ENCODE peak calls at places on chromosomes 4 and X, in eight cellular contexts. D is stomach, B is upper lobe of left lung, T is tibial nerve, S is GM12878, J is A549, N is transverse colon, K is suprapubic skin. O is an unnamed sample.

GRCh38 chr4:38013461-38014366 is 53.5 kb downstream of the PTTG2 start:
- DNase-seq in N (no peak), J (no peak), B (no peak), K (no peak), T (no peak), S (no peak), D (peak), O (peak)

GRCh38 chrX:23828894-23829293 is 45.9 kb downstream of the SAT1 start:
- DNase-seq in K (no peak), S (no peak), B (no peak), N (no peak), J (no peak), T (no peak), D (no peak), O (no peak)

GRCh38 chrX:107146670-107147069 is 28.0 kb upstream of the RBM41 start:
- DNase-seq in B (no peak), D (no peak), K (no peak), J (peak), S (no peak), T (no peak), N (no peak), O (no peak)

GRCh38 chrX:45743081-45743533 is 542.4 kb upstream of the DIPK2B start:
- DNase-seq in T (no peak), B (no peak), J (peak), K (no peak), D (no peak), S (no peak), N (no peak), O (no peak)

GRCh38 chrX:141857479-141857878 is 19.4 kb downstream of the MAGEC3 start:
- DNase-seq in S (no peak), T (no peak), K (no peak), J (no peak), B (no peak), D (no peak), N (no peak), O (no peak)

GRCh38 chrX:11109968-11110367 is 1.2 kb upstream of the HCCS start:
- DNase-seq in S (no peak), K (no peak), J (no peak), B (no peak), T (no peak), N (no peak), D (no peak), O (no peak)

GRCh38 chr4:71049395-71049794 is 55.9 kb downstream of the DCK start:
- DNase-seq in B (no peak), S (no peak), N (no peak), J (no peak), D (no peak), K (no peak), T (no peak), O (no peak)

GRCh38 chr4:99471896-99472295 is 36.8 kb upstream of the ADH7 start:
- DNase-seq in D (no peak), J (no peak), K (no peak), T (no peak), N (no peak), B (no peak), S (no peak), O (no peak)

GRCh38 chrX:50403903-50404302 is 66.7 kb downstream of the DGKK start:
- DNase-seq in B (no peak), D (no peak), N (no peak), J (no peak), S (no peak), K (no peak), T (no peak), O (no peak)

GRCh38 chrX:124098089-124098488 is 136.6 kb downstream of the STAG2 start:
- DNase-seq in T (no peak), J (peak), K (no peak), B (no peak), D (no peak), N (no peak), S (no peak), O (no peak)

GRCh38 chr4:67234296-67234695 is 311.0 kb downstream of the CENPC start:
- DNase-seq in B (no peak), S (no peak), N (no peak), T (no peak), J (no peak), K (no peak), D (no peak), O (no peak)

GRCh38 chrX:153554519-153555167 is 37.2 kb downstream of the ATP2B3 start:
- DNase-seq in K (peak), N (peak), T (peak), B (peak), S (no peak), D (peak), J (peak), O (peak)

GRCh38 chr4:1547863-1548637 is 136.1 kb downstream of the FAM53A start:
- DNase-seq in D (no peak), J (no peak), B (peak), S (no peak), K (no peak), T (no peak), N (no peak), O (no peak)

GRCh38 chr4:78776031-78776728 is at the start of gene BMP2K:
- DNase-seq in J (peak), N (peak), D (peak), B (peak), T (peak), S (no peak), K (peak), O (peak)

GRCh38 chr4:120801171-120801758 is 121.3 kb downstream of the PRDM5 start:
- DNase-seq in D (no peak), J (no peak), T (no peak), K (peak), B (no peak), N (no peak), S (no peak), O (peak)

GRCh38 chrX:123274796-123275195 is 90.7 kb downstream of the GRIA3 start:
- DNase-seq in N (no peak), T (no peak), B (no peak), D (no peak), J (no peak), S (no peak), K (no peak), O (no peak)

GRCh38 chr4:15794432-15794831 is 16.3 kb downstream of the CD38 start:
- DNase-seq in K (no peak), D (no peak), B (no peak), T (no peak), S (no peak), N (no peak), J (no peak), O (no peak)

GRCh38 chrX:41095962-41096955 is 11.0 kb downstream of the USP9X start:
- DNase-seq in J (no peak), T (no peak), S (no peak), N (no peak), K (no peak), B (no peak), D (no peak), O (no peak)

GRCh38 chr4:34250562-34250961 is 1993.8 kb downstream of the ARAP2 start:
- DNase-seq in D (no peak), N (no peak), T (no peak), B (no peak), K (no peak), J (no peak), S (no peak), O (no peak)

GRCh38 chr4:41360214-41360910 is 103.6 kb downstream of the UCHL1 start:
- DNase-seq in D (peak), J (peak), B (peak), N (peak), T (peak), S (no peak), K (no peak), O (peak)

GRCh38 chrX:20620301-20620700 is 353.6 kb upstream of the RPS6KA3 start:
- DNase-seq in N (no peak), J (peak), B (no peak), T (no peak), K (no peak), S (no peak), D (no peak), O (no peak)

GRCh38 chr4:73897380-73898136 is 28.4 kb downstream of the CXCL1 start:
- DNase-seq in K (no peak), J (no peak), T (no peak), S (no peak), N (no peak), B (no peak), D (no peak), O (no peak)

GRCh38 chrX:19334945-19335626 is 8.6 kb upstream of the PDHA1 start:
- DNase-seq in D (no peak), N (no peak), J (peak), T (no peak), K (no peak), B (no peak), S (peak), O (no peak)

GRCh38 chr4:21864686-21865085 is 83.9 kb downstream of the KCNIP4 start:
- DNase-seq in J (no peak), T (no peak), B (no peak), S (no peak), D (no peak), K (no peak), N (no peak), O (no peak)

GRCh38 chr4:34105311-34105710 is 2139.0 kb downstream of the ARAP2 start:
- DNase-seq in S (no peak), B (no peak), J (no peak), T (no peak), N (no peak), K (no peak), D (no peak), O (no peak)

GRCh38 chr4:92270908-92271307 is 32.9 kb upstream of the GRID2 start:
- DNase-seq in N (no peak), J (peak), B (no peak), D (no peak), T (no peak), K (no peak), S (no peak), O (no peak)

GRCh38 chr4:39255916-39256315 is 73.6 kb downstream of the WDR19 start:
- DNase-seq in T (no peak), D (no peak), J (no peak), N (no peak), S (no peak), B (no peak), K (no peak), O (no peak)

DNA sequence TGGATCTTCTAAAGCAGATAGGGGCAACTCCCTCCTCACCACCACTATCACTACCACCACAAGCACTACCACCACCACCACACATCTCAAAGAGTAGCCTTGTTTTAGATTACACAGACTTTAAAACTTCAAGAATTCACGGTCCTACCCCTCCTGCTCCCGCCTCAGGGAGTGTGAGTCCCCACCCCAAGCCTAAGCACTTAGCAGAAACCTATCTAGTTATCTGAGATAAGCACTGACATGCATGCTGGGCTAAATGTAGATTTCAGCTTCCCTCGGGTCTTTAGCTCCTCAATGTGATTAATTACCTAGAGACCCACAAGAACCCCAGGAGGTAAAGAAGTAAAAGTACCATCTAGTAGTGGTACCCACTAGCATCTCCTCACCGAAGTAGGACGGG is 775 bp downstream of the AMOT start:
- DNase-seq in K (no peak), B (no peak), D (no peak), T (no peak), J (no peak), N (no peak), S (no peak), O (no peak)
- H3K4me3 ChIP-seq in K (peak), B (peak), D (peak), T (peak), J (no peak), N (no peak), S (peak), O (peak)

GRCh38 chr4:6641971-6642320 is 1.5 kb downstream of the MRFAP1 start:
- DNase-seq in B (no peak), N (no peak), J (no peak), T (no peak), D (no peak), K (peak), S (no peak), O (no peak)

GRCh38 chr4:6640292-6641163 is at the start of gene MRFAP1:
- DNase-seq in D (peak), N (peak), B (peak), J (peak), K (peak), S (peak), T (peak), O (peak)

GRCh38 chr4:6643141-6643847 is 2.8 kb downstream of the MRFAP1 start:
- DNase-seq in K (peak), S (no peak), T (no peak), N (no peak), D (no peak), J (no peak), B (no peak), O (no peak)

GRCh38 chr4:6639137-6639680 is 1.3 kb upstream of the MRFAP1 start:
- DNase-seq in B (no peak), S (no peak), J (no peak), D (no peak), N (no peak), K (peak), T (no peak), O (no peak)

GRCh38 chr4:6641164-6641970 is 882 bp downstream of the MRFAP1 start:
- DNase-seq in K (peak), D (peak), J (no peak), N (peak), S (no peak), T (no peak), B (no peak), O (no peak)
- TF ChIP-seq POLR2A in K (no peak), D (peak), J (no peak), N (peak), S (peak), T (no peak), B (no peak), O (no peak)

GRCh38 chr4:183960021-183960420 is 54.9 kb downstream of the STOX2 start:
- DNase-seq in D (peak), N (peak), T (peak), K (no peak), S (no peak), B (no peak), J (peak), O (peak)
- TF ChIP-seq EP300 in D (no peak), N (no peak), T (peak), K (no peak), S (no peak), B (no peak), J (no peak), O (no peak)

GRCh38 chrX:2413969-2414368 is 86.8 kb downstream of the DHRSX start:
- DNase-seq in S (no peak), N (no peak), B (no peak), K (no peak), T (no peak), J (no peak), D (no peak), O (no peak)

GRCh38 chrX:2417205-2417604 is 83.6 kb downstream of the DHRSX start:
- DNase-seq in B (no peak), D (no peak), J (no peak), S (no peak), N (no peak), T (no peak), K (no peak), O (no peak)

GRCh38 chrX:2418000-2418399 is 82.8 kb downstream of the DHRSX start:
- DNase-seq in K (no peak), B (no peak), N (no peak), T (no peak), S (no peak), D (no peak), J (no peak), O (no peak)

GRCh38 chrX:2412131-2412530 is 88.6 kb downstream of the DHRSX start:
- DNase-seq in S (no peak), B (no peak), J (no peak), T (no peak), K (peak), D (no peak), N (no peak), O (no peak)

DNA sequence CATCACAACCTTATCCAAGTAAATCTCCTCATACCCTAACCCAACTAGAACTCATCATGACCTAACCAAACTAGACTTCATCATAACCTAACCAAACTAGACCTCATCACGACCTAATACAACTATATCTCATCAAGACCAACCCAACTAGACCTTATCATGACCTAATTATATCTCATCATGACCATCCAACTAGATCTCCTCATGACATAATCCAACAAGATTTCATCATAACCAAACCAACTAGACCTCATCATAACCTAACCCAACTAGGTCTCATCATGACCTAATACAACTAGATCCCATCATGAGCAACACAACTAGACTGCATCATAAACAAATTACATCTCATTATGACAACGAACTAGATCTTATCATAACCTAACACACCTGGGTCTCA is 86.4 kb downstream of the DHRSX start:
- DNase-seq in K (no peak), J (no peak), T (no peak), S (no peak), N (no peak), B (no peak), D (no peak), O (no peak)
- H3K4me3 ChIP-seq in K (no peak), J (no peak), T (no peak), S (no peak), N (no peak), B (no peak), D (no peak), O (no peak)

O was measured in sigmoid colon.